ENCODE peak calls at places on chromosomes 12 and 14, in nine cellular contexts. G is MM.1S, Q is mesendoderm, T is H9, Y is astrocyte, W is mesenchymal stem cell, O is kidney, X is K562, L is adipocyte. R is an unnamed sample.

GRCh38 chr14:104752735-104753527 is at the start of gene SIVA1:
- DNase-seq in X (peak; percentile 99), L (peak; percentile 100), W (peak; percentile 99), G (peak; percentile 94), T (peak; percentile 99), Y (peak; percentile 97), Q (peak; percentile 100), O (peak; percentile 100), R (peak; percentile 99)

GRCh38 chr14:75303415-75303814 is 24.8 kb downstream of the FOS start:
- DNase-seq in X (peak; percentile 79), Q (peak; percentile 82), O (no peak), Y (peak; percentile 31), G (peak; percentile 48), L (peak; percentile 90), T (peak; percentile 73), W (peak; percentile 79), R (peak; percentile 79)

GRCh38 chr12:98637068-98637467 is 7.5 kb downstream of the IKBIP start:
- DNase-seq in W (no peak), G (no peak), L (no peak), Y (no peak), X (no peak), T (no peak), O (no peak), Q (no peak), R (no peak)

GRCh38 chr12:108884116-108885012 is 4.5 kb downstream of the DAO start:
- DNase-seq in X (peak; percentile 69), Q (peak; percentile 73), T (peak; percentile 80), W (no peak), L (peak; percentile 28), O (no peak), Y (no peak), G (peak; percentile 56), R (no peak)

GRCh38 chr12:132522586-132523380 is 32.8 kb downstream of the FBRSL1 start:
- DNase-seq in Y (no peak), W (no peak), Q (no peak), X (no peak), T (no peak), O (no peak), L (no peak), G (no peak), R (no peak)

GRCh38 chr12:131133994-131134393 is 180.3 kb downstream of the ADGRD1 start:
- DNase-seq in W (no peak), G (no peak), X (no peak), Q (no peak), L (no peak), Y (no peak), O (no peak), T (peak; percentile 8), R (no peak)

GRCh38 chr14:69980457-69981414 is 101.5 kb downstream of the SMOC1 start:
- DNase-seq in X (no peak), T (peak; percentile 32), Y (no peak), Q (no peak), W (no peak), L (no peak), O (no peak), G (no peak), R (no peak)

GRCh38 chr14:103886304-103887169 is 39.2 kb upstream of the PPP1R13B start:
- DNase-seq in Q (peak; percentile 73), W (no peak), X (peak; percentile 38), G (no peak), T (peak; percentile 64), O (no peak), Y (no peak), L (peak; percentile 13), R (no peak)

GRCh38 chr14:106844608-106845285 is 1318.4 kb downstream of the TMEM121 start:
- DNase-seq in L (no peak), X (no peak), Y (no peak), Q (no peak), W (no peak), T (no peak), G (no peak), O (peak; percentile 93), R (no peak)

DNA sequence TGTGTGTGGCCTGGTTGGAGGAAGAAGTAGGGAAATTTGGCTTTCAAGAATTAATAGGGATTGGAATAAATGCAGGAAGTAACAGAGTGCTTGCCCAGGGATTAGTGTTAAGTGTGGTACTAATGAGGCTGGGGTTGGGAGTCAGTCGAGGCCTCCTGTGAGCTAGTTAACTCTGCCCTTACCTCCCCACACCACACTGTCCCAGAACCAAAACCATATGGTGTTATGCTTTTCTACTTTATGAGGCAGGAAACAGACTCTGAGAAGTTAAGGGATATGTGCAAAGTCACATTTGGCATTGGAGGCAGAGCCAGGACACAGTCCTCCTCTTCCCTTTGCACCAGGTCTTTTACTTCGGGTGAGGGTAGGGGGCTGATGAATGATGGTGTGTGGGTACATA is 41.8 kb downstream of the PELI2 start:
- DNase-seq in X (no peak), O (no peak), Q (no peak), G (no peak), Y (no peak), W (no peak), L (no peak), T (no peak), R (no peak)
- H3K9ac ChIP-seq in X (no peak overlapping the region), O (no peak overlapping the region), Q (no peak overlapping the region), G (no peak overlapping the region), Y (no peak overlapping the region), W (no peak overlapping the region), L (no peak overlapping the region), T (no peak overlapping the region), R (no peak overlapping the region)

DNA sequence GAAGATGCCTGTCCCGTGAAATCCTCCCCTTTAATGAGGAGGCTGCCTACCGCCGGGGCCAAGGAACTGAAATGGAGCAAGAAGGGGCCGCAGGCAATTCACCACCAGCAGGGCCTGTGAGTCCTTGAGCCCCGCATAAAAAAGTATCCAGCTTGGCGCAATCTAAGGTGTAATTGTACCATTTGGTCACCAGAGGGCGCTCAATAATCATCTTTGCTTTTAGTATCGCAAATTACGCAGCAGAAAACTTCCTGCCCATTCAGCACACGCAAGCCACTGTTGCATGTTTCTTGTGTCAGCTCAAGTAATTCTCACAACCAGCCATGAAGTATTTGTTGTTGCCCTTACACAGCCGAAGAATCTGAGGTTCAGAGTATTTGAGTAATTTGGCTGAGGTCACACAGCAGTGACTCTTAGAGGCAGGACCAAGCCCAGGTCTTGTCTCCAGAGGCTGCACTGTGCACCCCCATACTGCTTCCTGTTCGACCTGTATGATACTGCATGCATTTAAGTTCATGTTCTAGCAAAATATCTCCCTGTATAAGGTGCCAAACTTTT is 54.1 kb upstream of the PPP2R5C start:
- DNase-seq in L (peak; percentile 92), T (peak; percentile 83), O (no peak), X (peak; percentile 87), Q (peak; percentile 92), G (peak; percentile 61), Y (peak; percentile 60), W (peak; percentile 88), R (peak; percentile 73)
- H3K9ac ChIP-seq in L (peak overlapping the region; percentile 46), T (no peak overlapping the region), O (no peak overlapping the region), X (peak overlapping the region; percentile 58), Q (no peak overlapping the region), G (no peak overlapping the region), Y (no peak overlapping the region), W (peak overlapping the region; percentile 30), R (no peak overlapping the region)

GRCh38 chr14:60684203-60684602 is 34.9 kb upstream of the SIX1 start:
- DNase-seq in G (no peak), O (no peak), X (no peak), W (peak; percentile 3), L (no peak), Q (no peak), Y (no peak), T (no peak), R (no peak)

GRCh38 chr14:60681271-60681670 is 32.0 kb upstream of the SIX1 start:
- DNase-seq in G (no peak), X (no peak), T (no peak), Q (no peak), Y (no peak), L (no peak), O (no peak), W (no peak), R (no peak)

GRCh38 chr14:60679566-60680258 is 30.4 kb upstream of the SIX1 start:
- DNase-seq in L (no peak), Y (no peak), Q (no peak), X (no peak), G (no peak), W (no peak), O (no peak), T (no peak), R (no peak)

DNA sequence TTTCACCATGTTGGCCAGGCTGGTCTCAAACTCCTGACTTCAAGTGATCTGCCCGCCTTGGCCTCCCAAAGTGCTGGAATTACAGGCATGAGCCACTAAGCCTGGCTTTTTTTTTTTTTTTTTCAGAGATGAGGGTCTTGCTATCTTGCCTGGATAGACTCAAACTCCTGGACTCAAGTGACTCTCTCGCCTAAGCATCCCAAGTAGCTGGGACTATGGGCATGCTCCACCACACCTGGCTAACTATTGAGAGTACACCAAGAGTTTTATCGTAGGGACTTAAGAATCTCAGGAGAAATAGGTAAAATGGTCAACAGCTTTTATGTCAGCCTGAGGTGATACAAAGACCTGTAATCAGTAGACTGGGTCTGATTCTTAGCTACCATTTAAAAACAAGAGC is 31.2 kb upstream of the SIX1 start:
- DNase-seq in O (no peak), Y (no peak), L (no peak), T (no peak), X (no peak), Q (no peak), G (no peak), W (no peak), R (no peak)
- H3K9ac ChIP-seq in O (no peak overlapping the region), Y (no peak overlapping the region), L (no peak overlapping the region), T (no peak overlapping the region), X (no peak overlapping the region), Q (no peak overlapping the region), G (no peak overlapping the region), W (no peak overlapping the region), R (no peak overlapping the region)

GRCh38 chr12:117684471-117684870 is 284.3 kb downstream of the KSR2 start:
- DNase-seq in G (no peak), W (peak; percentile 25), O (no peak), X (no peak), Q (no peak), T (no peak), Y (no peak), L (no peak), R (no peak)
- H3K9ac ChIP-seq in G (no peak overlapping the region), W (peak overlapping the region; percentile 62), O (no peak overlapping the region), X (no peak overlapping the region), Q (no peak overlapping the region), T (no peak overlapping the region), Y (no peak overlapping the region), L (no peak overlapping the region), R (no peak overlapping the region)

GRCh38 chr14:81018245-81018644 is 62.8 kb downstream of the TSHR start:
- DNase-seq in X (no peak), L (no peak), T (no peak), G (no peak), W (no peak), O (no peak), Y (no peak), Q (no peak), R (no peak)
- H3K9ac ChIP-seq in X (no peak overlapping the region), L (peak overlapping the region; percentile 42), T (no peak overlapping the region), G (no peak overlapping the region), W (peak overlapping the region; percentile 43), O (no peak overlapping the region), Y (no peak overlapping the region), Q (no peak overlapping the region), R (no peak overlapping the region)

GRCh38 chr12:104576980-104577925 is 120.5 kb downstream of the CHST11 start:
- DNase-seq in T (no peak), Y (peak; percentile 95), X (peak; percentile 86), L (peak; percentile 45), O (no peak), Q (no peak), W (peak; percentile 78), G (no peak), R (peak; percentile 37)
- H3K9ac ChIP-seq in T (no peak overlapping the region), Y (peak overlapping the region; percentile 74), X (peak overlapping the region; percentile 41), L (no peak overlapping the region), O (no peak overlapping the region), Q (no peak overlapping the region), W (no peak overlapping the region), G (no peak overlapping the region), R (no peak overlapping the region)

R was measured in fibroblast of lung.